ENCODE peak calls at places on chromosome 11, in eight cellular contexts. H is Panc1; Q is psoas muscle; P is upper lobe of left lung; F is HCT116; X is IMR-90; E is CD8-positive, alpha-beta T cell; S is left lung. D is an unnamed sample.

GRCh38 chr11:17915500-17916143 is 97.2 kb downstream of the SERGEF start:
- ATAC-seq in Q (peak), E (no peak), P (no peak), F (no peak), S (no peak), X (no peak), H (no peak), D (no peak)

GRCh38 chr11:59866397-59866796 is at the start of gene TCN1:
- ATAC-seq in H (no peak), E (no peak), X (no peak), P (no peak), S (peak), Q (no peak), F (peak), D (no peak)

GRCh38 chr11:105449100-105449734 is 160.7 kb upstream of the GRIA4 start:
- ATAC-seq in E (no peak), H (peak), S (no peak), F (peak), X (no peak), Q (no peak), P (peak), D (no peak)

GRCh38 chr11:130066338-130066737 is 3.4 kb upstream of the APLP2 start:
- ATAC-seq in S (no peak), Q (no peak), P (no peak), H (no peak), F (no peak), X (no peak), E (no peak), D (no peak)

GRCh38 chr11:46826310-46827044 is 19.6 kb downstream of the CKAP5 start:
- ATAC-seq in F (peak), E (peak), Q (peak), S (peak), H (peak), X (peak), P (peak), D (peak)

GRCh38 chr11:17350455-17351170 is 987 bp upstream of the NCR3LG1 start:
- ATAC-seq in S (no peak), E (no peak), P (no peak), F (no peak), Q (no peak), H (no peak), X (no peak), D (no peak)

GRCh38 chr11:6548641-6549040 is 51.6 kb downstream of the DNHD1 start:
- ATAC-seq in X (no peak), H (no peak), P (no peak), S (no peak), E (no peak), Q (no peak), F (no peak), D (no peak)

GRCh38 chr11:129278586-129279319 is 86.6 kb upstream of the ARHGAP32 start:
- ATAC-seq in E (no peak), H (peak), P (no peak), S (peak), Q (peak), F (peak), X (peak), D (peak)

GRCh38 chr11:109996060-109996459 is 97.1 kb upstream of the ZC3H12C start:
- ATAC-seq in E (no peak), Q (no peak), F (no peak), S (no peak), P (no peak), H (no peak), X (no peak), D (no peak)

GRCh38 chr11:6771926-6772898 is at the start of gene OR2AG2:
- ATAC-seq in X (no peak), E (no peak), P (no peak), Q (no peak), H (no peak), F (no peak), S (peak), D (peak)

GRCh38 chr11:60131943-60132342 is 43.5 kb downstream of the MS4A2 start:
- ATAC-seq in E (no peak), S (no peak), Q (no peak), P (no peak), X (no peak), F (no peak), H (no peak), D (no peak)

GRCh38 chr11:132824642-132825041 is 707.7 kb downstream of the OPCML start:
- ATAC-seq in X (no peak), S (no peak), E (no peak), P (no peak), H (no peak), F (no peak), Q (no peak), D (no peak)

GRCh38 chr11:30346068-30346688 is 23.3 kb downstream of the ARL14EP start:
- ATAC-seq in F (peak), X (peak), P (no peak), E (peak), Q (no peak), H (no peak), S (peak), D (no peak)

GRCh38 chr11:68153742-68154141 is 32.6 kb upstream of the CHKA start:
- ATAC-seq in P (no peak), F (no peak), E (no peak), X (no peak), Q (no peak), S (no peak), H (no peak), D (no peak)

GRCh38 chr11:98260983-98261382 is 759.8 kb upstream of the CNTN5 start:
- ATAC-seq in F (no peak), P (no peak), E (no peak), Q (no peak), S (no peak), X (no peak), H (no peak), D (no peak)

GRCh38 chr11:60830478-60831142 is 11.3 kb upstream of the CCDC86 start:
- ATAC-seq in P (no peak), H (peak), F (peak), Q (no peak), E (peak), X (peak), S (no peak), D (no peak)

GRCh38 chr11:76769071-76769560 is 14.0 kb upstream of the TSKU start:
- ATAC-seq in X (no peak), P (no peak), E (no peak), S (no peak), Q (no peak), F (no peak), H (no peak), D (no peak)

GRCh38 chr11:34184505-34185015 is 79.1 kb downstream of the NAT10 start:
- ATAC-seq in E (no peak), F (no peak), P (no peak), Q (no peak), H (no peak), X (no peak), S (no peak), D (no peak)

GRCh38 chr11:15500643-15501042 is 385.9 kb downstream of the INSC start:
- ATAC-seq in E (no peak), P (no peak), F (no peak), H (no peak), Q (no peak), X (no peak), S (no peak), D (no peak)

GRCh38 chr11:68116126-68116525 is 5.1 kb downstream of the CHKA start:
- ATAC-seq in F (no peak), H (no peak), P (no peak), Q (no peak), E (no peak), S (no peak), X (no peak), D (no peak)

GRCh38 chr11:8227156-8228152 is 36.2 kb downstream of the LMO1 start:
- ATAC-seq in P (no peak), H (no peak), S (no peak), E (no peak), X (no peak), F (no peak), Q (no peak), D (no peak)

GRCh38 chr11:134764367-134764766 is 352.3 kb upstream of the B3GAT1 start:
- ATAC-seq in H (no peak), P (no peak), Q (no peak), S (no peak), E (no peak), X (no peak), F (no peak), D (no peak)

GRCh38 chr11:30125461-30125860 is 105.4 kb upstream of the FSHB start:
- ATAC-seq in P (no peak), S (no peak), Q (no peak), F (no peak), X (no peak), E (no peak), H (no peak), D (no peak)

GRCh38 chr11:85171648-85172257 is 455.4 kb downstream of the DLG2 start:
- ATAC-seq in F (no peak), S (no peak), Q (no peak), H (no peak), X (no peak), E (no peak), P (peak), D (no peak)

GRCh38 chr11:90446207-90446606 is 223.4 kb upstream of the CHORDC1 start:
- ATAC-seq in E (no peak), X (no peak), P (no peak), Q (no peak), F (no peak), S (no peak), H (no peak), D (no peak)

GRCh38 chr11:111992456-111992855 is 32.8 kb upstream of the DLAT start:
- ATAC-seq in F (no peak), X (no peak), Q (no peak), E (no peak), H (no peak), P (no peak), S (no peak), D (no peak)

GRCh38 chr11:47060807-47061206 is 115.9 kb downstream of the ARFGAP2 start:
- ATAC-seq in F (no peak), P (no peak), X (peak), S (no peak), H (no peak), E (no peak), Q (no peak), D (no peak)

GRCh38 chr11:118791015-118791960 is at the start of gene DDX6:
- ATAC-seq in Q (peak), P (peak), F (peak), H (peak), E (peak), X (peak), S (peak), D (peak)
- TF ChIP-seq CTCF in Q (peak), P (peak), F (peak), H (no peak), E (peak), X (peak), S (no peak), D (peak)

DNA sequence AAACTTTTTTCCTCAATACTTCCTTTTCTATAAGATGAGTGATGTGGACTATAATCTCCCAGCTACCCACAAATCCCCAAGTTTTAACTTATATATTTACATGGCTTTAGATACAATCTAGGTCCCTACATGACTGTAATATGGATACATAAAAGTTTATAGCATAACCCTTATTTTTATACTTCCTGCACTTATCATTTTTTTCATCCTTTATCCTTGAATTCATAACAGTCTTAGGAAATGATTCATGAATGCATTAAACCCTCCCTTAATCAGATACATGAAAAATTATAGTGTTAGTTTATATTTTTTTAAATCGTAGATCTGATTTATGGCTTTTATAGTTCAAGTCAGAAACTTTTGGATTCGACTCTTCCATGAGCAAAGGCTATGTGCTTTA is 195.8 kb downstream of the MAML2 start:
- ATAC-seq in X (no peak), H (no peak), P (no peak), E (no peak), Q (no peak), F (no peak), S (no peak), D (no peak)
- H3K27ac ChIP-seq in X (no peak), H (no peak), P (no peak), E (no peak), Q (no peak), F (no peak), S (no peak), D (no peak)

GRCh38 chr11:65131895-65132237 is 2.5 kb downstream of the SYVN1 start:
- ATAC-seq in S (no peak), P (no peak), H (no peak), F (no peak), X (no peak), Q (no peak), E (no peak), D (no peak)

GRCh38 chr11:65128182-65129145 is 5.9 kb downstream of the SYVN1 start:
- ATAC-seq in E (no peak), F (no peak), H (peak), P (no peak), S (no peak), Q (no peak), X (no peak), D (no peak)

GRCh38 chr11:65130631-65131416 is 3.5 kb downstream of the SYVN1 start:
- ATAC-seq in H (no peak), F (no peak), E (no peak), Q (no peak), X (no peak), P (no peak), S (no peak), D (no peak)

GRCh38 chr11:65131417-65131776 is 2.9 kb downstream of the SYVN1 start:
- ATAC-seq in H (no peak), Q (no peak), E (no peak), P (no peak), X (no peak), S (no peak), F (no peak), D (no peak)

DNA sequence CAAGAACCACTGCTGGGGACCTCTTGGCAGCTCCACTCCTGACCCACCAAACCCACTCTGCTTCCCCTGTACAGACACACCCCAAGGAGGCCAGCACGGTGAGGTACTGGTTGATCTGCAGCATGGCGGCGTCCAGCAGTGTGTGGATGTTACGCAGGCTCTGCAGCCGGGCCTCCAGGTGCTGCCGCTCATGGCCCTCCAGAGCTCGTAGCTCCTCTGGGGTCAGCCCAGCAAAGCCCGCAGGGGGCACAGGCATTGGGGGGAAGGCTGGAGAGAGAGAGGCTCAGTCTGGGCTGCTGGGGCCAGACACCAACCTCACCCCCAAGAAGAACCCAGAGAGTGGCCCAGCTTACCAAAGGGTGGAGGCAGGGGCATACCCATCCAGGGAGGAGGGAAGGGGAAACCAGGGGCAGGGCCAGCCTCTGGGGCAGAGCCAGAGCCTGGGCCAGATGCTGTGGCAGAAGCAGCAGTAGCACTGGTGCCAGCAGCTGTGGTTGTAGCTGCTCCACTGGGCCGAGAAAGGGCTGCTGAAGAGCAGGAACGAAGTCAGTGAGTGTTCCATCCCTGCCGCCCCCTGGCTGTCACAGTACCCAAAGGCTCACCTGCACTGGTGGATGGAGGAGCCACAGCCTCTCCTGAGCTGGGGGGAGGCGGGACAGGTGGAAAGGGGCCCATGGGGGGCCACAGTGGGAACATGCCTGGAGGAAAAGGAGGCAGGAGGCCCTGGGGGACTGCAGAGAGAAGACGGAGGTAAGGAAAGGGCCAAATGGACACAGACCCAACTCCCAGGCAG is 4.5 kb downstream of the SYVN1 start:
- ATAC-seq in P (no peak), Q (no peak), F (no peak), E (no peak), H (no peak), X (no peak), S (no peak), D (no peak)
- TF ChIP-seq CTCF in P (no peak), Q (no peak), F (no peak), E (no peak), H (no peak), X (no peak), S (no peak), D (no peak)

GRCh38 chr11:117232022-117232878 is at the start of the genes PCSK7 and RNF214:
- ATAC-seq in E (peak), Q (peak), X (peak), H (peak), F (peak), S (peak), P (peak), D (peak)

GRCh38 chr11:117231637-117232021 is 244 bp downstream of the PCSK7 start:
- ATAC-seq in S (no peak), H (no peak), F (no peak), X (no peak), E (no peak), Q (no peak), P (no peak), D (no peak)

GRCh38 chr11:117229931-117230285 is 2.0 kb downstream of the PCSK7 start:
- ATAC-seq in Q (no peak), F (no peak), H (no peak), X (no peak), E (no peak), S (no peak), P (no peak), D (no peak)

GRCh38 chr11:117230286-117230961 is 1.4 kb downstream of the PCSK7 start:
- ATAC-seq in X (no peak), S (no peak), Q (no peak), E (peak), P (no peak), F (no peak), H (no peak), D (no peak)

GRCh38 chr11:117230981-117231636 is 764 bp downstream of the PCSK7 start:
- ATAC-seq in Q (no peak), F (no peak), X (no peak), H (no peak), E (no peak), S (no peak), P (no peak), D (no peak)
- H3K27ac ChIP-seq in Q (peak), F (peak), X (peak), H (peak), E (peak), S (peak), P (peak), D (peak)

GRCh38 chr11:5449023-5449422 is at the start of gene OR51I2:
- ATAC-seq in H (no peak), Q (no peak), F (no peak), P (no peak), S (no peak), E (no peak), X (no peak), D (no peak)

GRCh38 chr11:5449432-5449831 is 309 bp downstream of the OR51I2 start:
- ATAC-seq in E (no peak), H (no peak), S (no peak), Q (no peak), F (no peak), P (no peak), X (no peak), D (no peak)

GRCh38 chr11:5452712-5453111 is 3.6 kb downstream of the OR51I2 start:
- ATAC-seq in X (no peak), S (no peak), Q (no peak), F (no peak), H (no peak), P (no peak), E (no peak), D (no peak)
- TF ChIP-seq CTCF in X (no peak), S (no peak), Q (no peak), F (no peak), H (peak), P (no peak), E (no peak), D (no peak)

GRCh38 chr11:665062-665706 is 28.1 kb downstream of the DRD4 start:
- ATAC-seq in E (no peak), Q (peak), H (no peak), S (no peak), F (no peak), P (no peak), X (no peak), D (peak)
- H3K27ac ChIP-seq in E (no peak), Q (peak), H (no peak), S (no peak), F (no peak), P (no peak), X (peak), D (peak)

DNA sequence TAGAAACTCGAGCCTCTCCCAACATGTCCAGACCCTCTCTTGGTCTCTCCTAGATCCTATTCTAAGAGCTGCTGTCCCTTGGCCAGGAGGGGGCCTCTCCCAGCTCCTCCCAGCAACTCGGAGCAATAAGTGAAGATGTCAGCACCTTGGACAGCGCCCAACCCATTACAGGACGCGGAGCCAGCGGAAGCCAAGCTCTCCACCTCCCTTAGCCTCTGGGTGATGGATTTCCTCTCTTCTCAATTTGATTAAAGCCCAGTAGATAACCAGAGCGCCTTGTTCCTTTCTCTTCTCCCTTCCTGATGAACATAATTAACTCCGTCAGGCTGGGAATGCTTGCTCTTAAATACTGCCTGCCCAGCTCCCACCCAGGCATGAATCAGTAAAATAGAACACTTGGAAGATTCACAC is 26.2 kb upstream of the TPBGL start:
- ATAC-seq in P (peak), Q (peak), X (peak), E (peak), F (peak), S (peak), H (peak), D (no peak)
- TF ChIP-seq CTCF in P (no peak), Q (no peak), X (peak), E (no peak), F (peak), S (no peak), H (no peak), D (no peak)

GRCh38 chr11:86484795-86485166 is 110.1 kb downstream of the CCDC81 start:
- ATAC-seq in X (no peak), F (no peak), S (no peak), P (no peak), E (no peak), H (no peak), Q (no peak), D (no peak)

GRCh38 chr11:86481399-86481798 is 106.7 kb downstream of the CCDC81 start:
- ATAC-seq in P (no peak), F (no peak), X (no peak), H (no peak), S (no peak), Q (no peak), E (no peak), D (no peak)

GRCh38 chr11:86484164-86484794 is 109.6 kb downstream of the CCDC81 start:
- ATAC-seq in H (peak), P (peak), Q (peak), S (peak), F (peak), E (no peak), X (peak), D (peak)

GRCh38 chr11:86482684-86483083 is 108.0 kb downstream of the CCDC81 start:
- ATAC-seq in X (no peak), F (no peak), Q (no peak), E (no peak), P (no peak), H (no peak), S (no peak), D (no peak)

GRCh38 chr11:86483591-86484163 is 109.0 kb downstream of the CCDC81 start:
- ATAC-seq in F (peak), Q (peak), H (peak), E (no peak), X (no peak), P (no peak), S (peak), D (peak)
- H3K27ac ChIP-seq in F (no peak), Q (no peak), H (peak), E (no peak), X (peak), P (peak), S (peak), D (peak)

D was measured in gastroesophageal sphincter.